ENCODE peak calls at places on chromosomes 5 and 9, in eight cellular contexts. A is foreskin fibroblast; O is adrenal gland; I is GM23248; T is mammary epithelial cell; U is CD4-positive, alpha-beta memory T cell; N is SK-N-SH; L is left lung. E is an unnamed sample.

GRCh38 chr9:72444436-72444835 is 77.0 kb upstream of the TMC1 start:
- DNase-seq in I (no peak), O (no peak), U (no peak), A (no peak), N (no peak), L (no peak), T (peak), E (no peak)

GRCh38 chr9:24118170-24118569 is 292.1 kb upstream of the ELAVL2 start:
- DNase-seq in I (no peak), N (no peak), O (no peak), T (no peak), U (no peak), A (no peak), L (peak), E (no peak)

GRCh38 chr5:111834926-111835599 is 78.1 kb upstream of the NREP start:
- DNase-seq in U (no peak), L (no peak), I (peak), O (peak), A (peak), N (no peak), T (no peak), E (no peak)

GRCh38 chr5:120604898-120605297 is 140.8 kb downstream of the PRR16 start:
- DNase-seq in T (peak), L (no peak), N (no peak), O (no peak), A (peak), U (no peak), I (peak), E (peak)

GRCh38 chr5:170269579-170269978 is 28.0 kb downstream of the LCP2 start:
- DNase-seq in I (no peak), U (peak), A (no peak), N (no peak), T (no peak), L (no peak), O (peak), E (no peak)

GRCh38 chr5:65152131-65152530 is 329.6 kb downstream of the ADAMTS6 start:
- DNase-seq in A (peak), U (no peak), N (no peak), O (no peak), L (no peak), T (no peak), I (peak), E (peak)

GRCh38 chr5:32092938-32093812 is 80.9 kb downstream of the GOLPH3 start:
- DNase-seq in A (peak), T (peak), L (no peak), N (peak), I (peak), O (peak), U (peak), E (peak)

GRCh38 chr9:89606567-89607311 is 1.9 kb downstream of the GADD45G start:
- DNase-seq in N (peak), L (no peak), I (peak), T (peak), A (no peak), O (peak), U (peak), E (no peak)

GRCh38 chr9:134566196-134566822 is 75.3 kb upstream of the COL5A1 start:
- DNase-seq in N (no peak), U (no peak), A (no peak), T (no peak), L (no peak), I (no peak), O (no peak), E (no peak)

GRCh38 chr9:37575921-37576721 is at the start of gene FBXO10:
- DNase-seq in O (peak), U (peak), I (peak), A (peak), N (peak), T (peak), L (peak), E (peak)

GRCh38 chr5:57749396-57749795 is 266.8 kb upstream of the ACTBL2 start:
- DNase-seq in I (peak), L (no peak), T (peak), N (no peak), A (peak), O (no peak), U (no peak), E (no peak)

GRCh38 chr5:35430381-35431162 is 187.1 kb upstream of the SPEF2 start:
- DNase-seq in N (no peak), O (no peak), T (peak), A (no peak), I (no peak), U (no peak), L (no peak), E (no peak)

GRCh38 chr9:109910616-109911568 is 130.9 kb downstream of the PALM2AKAP2 start:
- DNase-seq in N (no peak), O (peak), A (peak), L (no peak), T (peak), U (no peak), I (peak), E (no peak)

GRCh38 chr5:174145821-174146220 is 100.3 kb downstream of the NSG2 start:
- DNase-seq in T (no peak), A (no peak), N (peak), I (peak), U (no peak), L (no peak), O (no peak), E (no peak)

GRCh38 chr5:114317751-114318150 is 44.1 kb upstream of the KCNN2 start:
- DNase-seq in U (no peak), I (no peak), L (no peak), A (no peak), T (no peak), O (no peak), N (no peak), E (no peak)

GRCh38 chr9:91897201-91897600 is 52.8 kb downstream of the ROR2 start:
- DNase-seq in N (no peak), A (no peak), L (no peak), T (peak), O (no peak), U (no peak), I (peak), E (no peak)

GRCh38 chr9:91899611-91900010 is 50.4 kb downstream of the ROR2 start:
- DNase-seq in N (no peak), A (no peak), I (no peak), T (no peak), O (no peak), U (no peak), L (no peak), E (no peak)

GRCh38 chr9:91900057-91900816 is 49.8 kb downstream of the ROR2 start:
- DNase-seq in I (peak), L (peak), A (no peak), U (no peak), O (no peak), N (peak), T (no peak), E (no peak)

GRCh38 chr9:91896513-91897121 is 53.4 kb downstream of the ROR2 start:
- DNase-seq in O (peak), A (no peak), I (peak), T (peak), N (peak), U (no peak), L (no peak), E (peak)

DNA sequence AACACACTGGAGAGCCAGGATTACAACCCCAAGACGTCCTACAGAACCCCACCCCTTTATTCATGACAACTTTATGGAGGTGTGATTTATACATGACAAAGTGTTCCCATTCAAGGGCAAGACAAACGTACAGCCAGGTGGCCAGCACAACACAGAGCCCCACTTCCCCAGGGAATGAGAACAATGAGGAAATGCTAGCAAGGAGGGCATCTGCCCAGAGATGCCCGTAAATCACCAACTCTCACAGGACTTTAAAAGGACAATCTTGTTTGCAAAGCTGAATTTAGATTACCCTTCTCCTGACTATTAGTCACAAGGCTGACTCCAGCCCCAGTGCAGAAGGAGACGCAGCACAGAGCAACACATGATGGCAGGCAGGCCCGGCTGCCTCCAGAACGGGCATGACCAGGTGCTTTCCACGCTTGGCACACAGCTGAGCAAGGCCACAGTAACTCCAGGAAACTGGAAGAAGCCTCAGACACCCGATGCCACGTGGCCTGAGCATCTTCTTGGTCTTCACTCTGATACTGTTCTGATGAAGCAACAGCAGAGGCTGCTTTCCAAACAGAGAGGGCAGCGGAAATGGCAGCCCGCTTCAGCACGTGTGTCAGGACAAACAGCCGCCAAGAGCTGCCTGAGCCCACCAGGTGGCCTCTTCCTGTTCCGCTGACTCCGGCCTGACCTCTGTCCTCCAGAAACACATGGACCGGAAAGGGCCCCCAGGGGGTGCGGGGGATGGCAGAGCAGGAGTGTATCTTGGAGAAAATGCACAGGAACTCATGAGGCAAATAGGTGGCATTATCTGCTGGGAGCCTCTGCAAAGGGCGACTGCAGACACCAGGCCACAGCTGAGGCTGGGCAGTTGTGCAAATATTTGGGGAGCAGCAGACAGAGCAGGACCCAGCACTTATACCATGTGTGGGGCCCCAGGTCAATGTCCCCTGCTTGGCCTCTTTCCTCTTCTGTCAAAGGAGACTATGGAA is 51.3 kb downstream of the ROR2 start:
- DNase-seq in A (no peak), O (peak), N (peak), L (no peak), U (no peak), I (peak), T (no peak), E (no peak)
- H3K4me3 ChIP-seq in A (no peak), O (no peak), N (no peak), L (no peak), U (no peak), I (no peak), T (no peak), E (no peak)

GRCh38 chr5:160187091-160187490 is 42.2 kb upstream of the FABP6 start:
- DNase-seq in O (no peak), L (no peak), T (no peak), A (no peak), N (no peak), U (no peak), I (peak), E (no peak)

GRCh38 chr5:160185954-160186353 is 43.4 kb upstream of the FABP6 start:
- DNase-seq in L (no peak), O (no peak), A (no peak), N (no peak), T (no peak), U (no peak), I (no peak), E (no peak)

GRCh38 chr5:160188968-160189319 is 40.4 kb upstream of the FABP6 start:
- DNase-seq in L (no peak), A (no peak), N (no peak), I (no peak), U (no peak), T (no peak), O (no peak), E (no peak)

GRCh38 chr5:160186480-160186879 is 42.8 kb upstream of the FABP6 start:
- DNase-seq in N (no peak), T (no peak), A (no peak), L (no peak), O (no peak), U (no peak), I (no peak), E (no peak)

GRCh38 chr5:160188151-160188967 is 40.9 kb upstream of the FABP6 start:
- DNase-seq in A (peak), N (no peak), L (peak), T (no peak), U (no peak), O (peak), I (peak), E (no peak)
- H3K4me3 ChIP-seq in A (peak), N (no peak), L (peak), T (peak), U (no peak), O (peak), I (peak), E (peak)

DNA sequence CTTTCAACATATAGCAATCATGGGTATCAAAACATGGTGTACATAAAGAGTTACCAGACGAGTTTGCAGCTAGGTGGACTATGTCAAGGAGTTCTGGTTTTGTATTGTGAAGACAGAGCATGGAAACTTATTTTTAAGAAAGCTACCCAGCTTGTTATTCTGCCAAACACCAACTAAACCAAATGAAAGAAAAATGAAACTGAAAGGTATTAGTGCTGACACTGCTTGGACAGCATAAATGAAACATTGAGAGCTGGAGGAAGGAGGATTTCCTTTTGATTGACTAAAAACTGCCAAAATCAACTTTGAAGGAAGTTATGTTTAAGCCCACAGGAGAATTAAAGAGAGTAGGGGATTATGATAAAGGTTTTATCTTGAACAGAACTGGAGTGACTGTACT is 766.3 kb downstream of the PTPRD start:
- DNase-seq in L (no peak), A (no peak), O (no peak), N (no peak), I (no peak), T (no peak), U (no peak), E (no peak)
- H3K4me3 ChIP-seq in L (no peak), A (no peak), O (no peak), N (no peak), I (no peak), T (no peak), U (no peak), E (no peak)

GRCh38 chr5:14490309-14490711 is 91.3 kb upstream of the OTULINL start:
- DNase-seq in N (peak), T (no peak), L (peak), U (no peak), I (peak), O (peak), A (peak), E (no peak)
- H3K4me3 ChIP-seq in N (no peak), T (no peak), L (no peak), U (no peak), I (no peak), O (no peak), A (no peak), E (no peak)

DNA sequence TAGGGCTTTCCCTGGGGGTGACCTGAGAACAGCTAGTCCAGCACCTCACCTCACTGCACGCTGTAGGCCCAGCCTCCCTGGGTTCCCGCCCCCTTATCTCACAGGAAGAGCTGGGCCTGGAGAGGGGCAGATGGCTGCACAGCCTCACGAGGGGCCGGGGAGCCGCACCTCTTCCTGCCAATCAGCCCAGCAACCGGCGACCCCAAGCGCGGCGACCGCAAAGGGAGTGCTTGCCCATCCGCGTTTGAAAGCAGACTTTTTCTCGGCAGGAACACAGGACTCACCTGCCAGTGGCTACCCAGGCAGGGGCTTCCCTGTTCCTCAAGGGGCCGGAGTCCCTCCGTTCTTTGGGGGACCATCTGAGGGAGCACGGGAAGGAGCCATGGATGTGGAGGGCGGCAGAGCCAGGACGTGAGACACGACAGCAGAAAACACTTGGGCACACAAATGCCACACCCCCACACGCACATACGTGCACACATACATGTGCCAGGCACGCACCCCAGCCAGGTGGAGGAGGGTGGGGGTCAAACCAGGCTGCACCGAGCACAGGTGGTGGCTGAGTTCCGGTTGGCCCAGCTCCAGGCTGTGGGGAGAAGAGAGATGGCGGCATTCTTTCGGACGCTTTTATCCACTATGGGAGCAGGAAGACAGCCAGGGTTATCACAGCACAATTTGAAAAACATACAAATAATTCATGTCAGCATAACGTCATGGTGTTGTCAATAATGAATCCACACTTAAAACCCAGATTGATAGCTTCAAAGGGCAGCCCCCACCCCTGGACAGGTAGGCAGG is 11.3 kb downstream of the TMEM250 start:
- DNase-seq in L (no peak), T (no peak), U (peak), A (no peak), N (peak), O (no peak), I (no peak), E (no peak)
- H3K4me3 ChIP-seq in L (no peak), T (no peak), U (no peak), A (no peak), N (no peak), O (no peak), I (no peak), E (no peak)

GRCh38 chr9:18299449-18299848 is 174.5 kb upstream of the ADAMTSL1 start:
- DNase-seq in L (no peak), I (no peak), N (no peak), A (no peak), T (no peak), O (no peak), U (no peak), E (no peak)

GRCh38 chr9:18297532-18297872 is 176.5 kb upstream of the ADAMTSL1 start:
- DNase-seq in T (no peak), O (no peak), U (no peak), N (peak), A (no peak), L (no peak), I (no peak), E (no peak)

GRCh38 chr9:18294229-18294628 is 179.7 kb upstream of the ADAMTSL1 start:
- DNase-seq in O (no peak), U (no peak), A (no peak), L (no peak), I (no peak), T (no peak), N (no peak), E (no peak)

DNA sequence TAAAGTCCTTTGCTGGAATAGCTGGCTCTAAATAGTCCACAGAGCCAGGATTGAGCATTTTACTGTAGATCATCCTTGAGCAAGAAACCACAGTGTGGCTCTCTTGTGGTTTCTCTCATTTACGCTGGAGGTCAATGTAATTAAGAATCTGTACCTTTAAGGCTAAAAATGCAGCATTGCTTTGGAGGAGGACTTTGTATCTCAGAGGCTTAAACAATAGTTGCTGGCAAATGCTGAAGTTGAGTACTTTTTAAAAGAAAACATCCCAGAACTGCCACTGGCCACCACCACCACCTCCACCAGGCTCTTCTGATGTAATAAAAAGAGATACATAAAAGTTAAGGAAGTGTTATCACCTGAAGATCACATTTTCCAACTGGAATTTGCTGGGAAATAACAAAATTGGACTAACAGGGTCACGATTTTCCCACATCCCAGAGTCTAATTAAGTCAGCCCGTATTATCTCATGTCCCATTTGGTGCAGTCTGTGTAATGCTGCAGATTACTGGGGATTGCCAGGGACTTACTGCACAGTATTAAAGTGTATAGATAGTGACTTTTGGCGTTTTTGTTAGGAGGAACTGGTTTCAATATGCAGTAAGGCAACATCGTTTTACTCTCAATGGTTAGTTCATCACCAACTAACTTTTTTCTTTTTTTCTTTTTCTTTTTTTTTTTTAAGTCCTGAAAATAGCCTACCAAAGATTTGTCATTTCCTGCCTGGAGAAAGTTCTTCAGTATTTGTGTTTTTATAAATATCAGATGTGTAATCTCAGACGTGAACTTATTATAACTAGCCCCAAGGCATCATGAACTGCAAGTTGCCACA is 177.0 kb upstream of the ADAMTSL1 start:
- DNase-seq in O (no peak), A (peak), I (peak), L (no peak), U (no peak), T (peak), N (peak), E (no peak)
- H3K4me3 ChIP-seq in O (no peak), A (peak), I (peak), L (no peak), U (no peak), T (no peak), N (peak), E (no peak)

DNA sequence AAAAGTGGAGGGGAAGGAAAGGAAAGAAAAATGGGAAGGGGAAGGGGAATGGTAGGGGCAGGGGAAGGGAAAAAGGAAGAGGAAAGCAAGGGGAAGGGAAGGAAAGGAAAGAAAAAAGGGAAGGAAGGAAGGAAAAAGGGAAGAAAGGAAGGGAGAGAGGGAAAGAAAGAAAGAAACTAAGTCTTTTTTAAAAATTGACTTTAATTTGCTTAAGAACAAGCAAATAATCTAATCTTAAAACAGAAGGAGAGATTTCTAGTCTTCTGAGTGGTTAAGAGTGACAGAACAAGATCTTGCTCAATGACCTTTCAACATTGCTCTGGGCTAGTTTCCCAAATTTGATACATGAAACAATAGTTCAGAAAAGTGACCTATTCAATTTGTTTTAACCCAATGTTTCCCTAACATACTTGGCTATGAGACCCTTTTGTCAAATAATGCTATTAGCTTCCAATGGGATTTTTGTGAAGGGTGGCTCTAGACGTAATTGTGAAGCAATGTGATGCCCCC is 33.4 kb upstream of the GLIS3 start:
- DNase-seq in U (no peak), N (no peak), L (no peak), T (no peak), A (no peak), O (peak), I (no peak), E (no peak)
- H3K4me3 ChIP-seq in U (no peak), N (no peak), L (no peak), T (no peak), A (no peak), O (no peak), I (no peak), E (no peak)

E was measured in skeletal muscle cell.